ENCODE peak calls at places on chromosomes 4 and X, in six cellular contexts. One of them, this sample, is unnamed.

GRCh38 chrX:809081-809480 is 178.5 kb downstream of the SHOX start:
- DNase-seq in NCI-H1417 treated with DMSO at 0.1 percent for 48 hours: no peak
- DNase-seq in tibial artery: no peak
- DNase-seq in neural crest cell: no peak
- DNase-seq in Caki2: no peak
- DNase-seq in cardiac muscle cell: no peak
- DNase-seq in this sample: no peak

GRCh38 chr4:99305638-99306380 is 15.0 kb upstream of the ADH1A start:
- DNase-seq in NCI-H1417 treated with DMSO at 0.1 percent for 48 hours: no peak
- DNase-seq in tibial artery: peak; percentile 71
- DNase-seq in neural crest cell: no peak
- DNase-seq in Caki2: no peak
- DNase-seq in cardiac muscle cell: no peak
- DNase-seq in this sample: peak; percentile 43

GRCh38 chrX:64782923-64783322 is 193.3 kb downstream of the ZC4H2 start:
- DNase-seq in NCI-H1417 treated with DMSO at 0.1 percent for 48 hours: no peak
- DNase-seq in tibial artery: no peak
- DNase-seq in neural crest cell: no peak
- DNase-seq in Caki2: no peak
- DNase-seq in cardiac muscle cell: no peak
- DNase-seq in this sample: no peak

GRCh38 chr4:6042293-6043063 is 24.2 kb upstream of the C4orf50 start:
- DNase-seq in NCI-H1417 treated with DMSO at 0.1 percent for 48 hours: no peak
- DNase-seq in tibial artery: no peak
- DNase-seq in neural crest cell: no peak
- DNase-seq in Caki2: no peak
- DNase-seq in cardiac muscle cell: no peak
- DNase-seq in this sample: no peak

GRCh38 chrX:15546745-15547144 is 46.1 kb downstream of the BMX start:
- DNase-seq in NCI-H1417 treated with DMSO at 0.1 percent for 48 hours: no peak
- DNase-seq in tibial artery: no peak
- DNase-seq in neural crest cell: no peak
- DNase-seq in Caki2: no peak
- DNase-seq in cardiac muscle cell: peak; percentile 38
- DNase-seq in this sample: no peak

GRCh38 chr4:15162465-15163283 is 160.4 kb downstream of the CPEB2 start:
- DNase-seq in NCI-H1417 treated with DMSO at 0.1 percent for 48 hours: no peak
- DNase-seq in tibial artery: no peak
- DNase-seq in neural crest cell: no peak
- DNase-seq in Caki2: peak; percentile 21
- DNase-seq in cardiac muscle cell: peak; percentile 68
- DNase-seq in this sample: no peak

GRCh38 chrX:69222103-69223090 is 57.1 kb upstream of the PJA1 start:
- DNase-seq in NCI-H1417 treated with DMSO at 0.1 percent for 48 hours: no peak
- DNase-seq in tibial artery: peak; percentile 56
- DNase-seq in neural crest cell: peak; percentile 76
- DNase-seq in Caki2: peak; percentile 1
- DNase-seq in cardiac muscle cell: peak; percentile 80
- DNase-seq in this sample: peak; percentile 66

GRCh38 chr4:82293304-82293703 is 80.5 kb downstream of the HNRNPD start:
- DNase-seq in NCI-H1417 treated with DMSO at 0.1 percent for 48 hours: no peak
- DNase-seq in tibial artery: no peak
- DNase-seq in neural crest cell: no peak
- DNase-seq in Caki2: no peak
- DNase-seq in cardiac muscle cell: no peak
- DNase-seq in this sample: no peak

GRCh38 chr4:82798168-82799005 is at the start of gene SCD5:
- DNase-seq in NCI-H1417 treated with DMSO at 0.1 percent for 48 hours: peak; percentile 44
- DNase-seq in tibial artery: peak; percentile 60
- DNase-seq in neural crest cell: peak; percentile 57
- DNase-seq in Caki2: peak; percentile 47
- DNase-seq in cardiac muscle cell: peak; percentile 90
- DNase-seq in this sample: peak; percentile 63

GRCh38 chr4:45580306-45580705 is 543.5 kb downstream of the GABRG1 start:
- DNase-seq in NCI-H1417 treated with DMSO at 0.1 percent for 48 hours: no peak
- DNase-seq in tibial artery: no peak
- DNase-seq in neural crest cell: no peak
- DNase-seq in Caki2: no peak
- DNase-seq in cardiac muscle cell: no peak
- DNase-seq in this sample: no peak

GRCh38 chrX:69077895-69078455 is 87.3 kb downstream of the PJA1 start:
- DNase-seq in NCI-H1417 treated with DMSO at 0.1 percent for 48 hours: no peak
- DNase-seq in tibial artery: no peak
- DNase-seq in neural crest cell: no peak
- DNase-seq in Caki2: no peak
- DNase-seq in cardiac muscle cell: no peak
- DNase-seq in this sample: no peak

GRCh38 chr4:3686746-3687145 is 79.4 kb upstream of the ADRA2C start:
- DNase-seq in NCI-H1417 treated with DMSO at 0.1 percent for 48 hours: no peak
- DNase-seq in tibial artery: no peak
- DNase-seq in neural crest cell: no peak
- DNase-seq in Caki2: no peak
- DNase-seq in cardiac muscle cell: no peak
- DNase-seq in this sample: no peak

GRCh38 chrX:155767101-155767878 is 113.9 kb upstream of the VAMP7 start:
- DNase-seq in NCI-H1417 treated with DMSO at 0.1 percent for 48 hours: no peak
- DNase-seq in tibial artery: peak; percentile 57
- DNase-seq in neural crest cell: peak; percentile 27
- DNase-seq in Caki2: peak; percentile 78
- DNase-seq in cardiac muscle cell: peak; percentile 87
- DNase-seq in this sample: peak; percentile 59

GRCh38 chrX:132034648-132035047 is 11.5 kb downstream of the STK26 start:
- DNase-seq in NCI-H1417 treated with DMSO at 0.1 percent for 48 hours: no peak
- DNase-seq in tibial artery: no peak
- DNase-seq in neural crest cell: no peak
- DNase-seq in Caki2: no peak
- DNase-seq in cardiac muscle cell: no peak
- DNase-seq in this sample: no peak

GRCh38 chr4:109816082-109816442 is 500 bp downstream of the GAR1 start:
- DNase-seq in NCI-H1417 treated with DMSO at 0.1 percent for 48 hours: no peak
- DNase-seq in tibial artery: no peak
- DNase-seq in neural crest cell: no peak
- DNase-seq in Caki2: no peak
- DNase-seq in cardiac muscle cell: no peak
- DNase-seq in this sample: no peak